ENCODE peak calls at places on chromosomes 2 and 18, in ten cellular contexts. O is activated naive CD8-positive, alpha-beta T cell treated with anti-CD3 and anti-CD28 coated beads, Interleukin-2, amount 10 ng/mL, durations not matched to agents 7 days and 5 days; A is ureter; M is brain microvascular endothelial cell; Y is M059J; K is esophagus muscularis mucosa; R is NCI-H1417; B is mesenchymal stem cell; X is CD4-positive, alpha-beta T cell; C is endodermal cell. T is an unnamed sample.

GRCh38 chr2:44168684-44169154 is at the start of gene PPM1B:
- DNase-seq in O (peak; percentile 97), A (no peak), M (no peak), Y (no peak), K (no peak), R (no peak), B (no peak), X (peak; percentile 99), C (no peak), T (peak; percentile 98)

GRCh38 chr2:16973586-16974274 is 308.1 kb upstream of the CYRIA start:
- DNase-seq in O (no peak), A (no peak), M (peak; percentile 51), Y (peak; percentile 15), K (no peak), R (no peak), B (peak; percentile 8), X (no peak), C (no peak), T (no peak)

GRCh38 chr2:76197842-76198448 is 487.2 kb upstream of the GCFC2 start:
- DNase-seq in O (no peak), A (peak; percentile 69), M (peak; percentile 63), Y (peak; percentile 33), K (no peak), R (peak; percentile 54), B (peak; percentile 77), X (no peak), C (peak; percentile 92), T (peak; percentile 6)

GRCh38 chr2:240733803-240734495 is 42.3 kb downstream of the AQP12A start:
- DNase-seq in O (no peak), A (no peak), M (no peak), Y (no peak), K (no peak), R (no peak), B (no peak), X (no peak), C (no peak), T (peak; percentile 79)

GRCh38 chr18:63427566-63427965 is 5.3 kb upstream of the VPS4B start:
- DNase-seq in O (no peak), A (peak; percentile 69), M (no peak), Y (peak; percentile 60), K (no peak), R (no peak), B (no peak), X (no peak), C (peak; percentile 60), T (no peak)

GRCh38 chr18:63848159-63848558 is 39.3 kb upstream of the SERPINB2 start:
- DNase-seq in O (no peak), A (no peak), M (peak; percentile 46), Y (peak; percentile 76), K (no peak), R (peak; percentile 72), B (peak; percentile 64), X (no peak), C (no peak), T (peak; percentile 11)

GRCh38 chr2:41934323-41935003 is 113.4 kb upstream of the PKDCC start:
- DNase-seq in O (no peak), A (no peak), M (peak; percentile 83), Y (no peak), K (no peak), R (no peak), B (peak; percentile 91), X (no peak), C (no peak), T (no peak)

GRCh38 chr2:111036042-111036441 is 84.7 kb upstream of the BCL2L11 start:
- DNase-seq in O (no peak), A (no peak), M (no peak), Y (no peak), K (peak; percentile 55), R (no peak), B (no peak), X (no peak), C (peak; percentile 24), T (no peak)

GRCh38 chr18:63192885-63193349 is 126.7 kb downstream of the BCL2 start:
- DNase-seq in O (no peak), A (no peak), M (no peak), Y (no peak), K (no peak), R (no peak), B (no peak), X (no peak), C (no peak), T (no peak)

GRCh38 chr2:217055624-217056023 is 195.8 kb upstream of the TNP1 start:
- DNase-seq in O (no peak), A (no peak), M (no peak), Y (no peak), K (no peak), R (peak; percentile 39), B (no peak), X (no peak), C (no peak), T (no peak)

GRCh38 chr2:109637749-109638570 is 23.8 kb downstream of the SOWAHC start:
- DNase-seq in O (no peak), A (no peak), M (peak; percentile 32), Y (no peak), K (no peak), R (no peak), B (peak; percentile 63), X (no peak), C (no peak), T (no peak)

GRCh38 chr2:88005776-88006175 is 10.6 kb downstream of the RNU2-63P start:
- DNase-seq in O (no peak), A (no peak), M (no peak), Y (no peak), K (no peak), R (no peak), B (no peak), X (no peak), C (no peak), T (no peak)

GRCh38 chr2:37631698-37632097 is 39.7 kb downstream of the CDC42EP3 start:
- DNase-seq in O (no peak), A (no peak), M (no peak), Y (no peak), K (no peak), R (peak; percentile 51), B (no peak), X (no peak), C (no peak), T (no peak)

GRCh38 chr2:97706708-97707345 is 6.5 kb upstream of the ZAP70 start:
- DNase-seq in O (peak; percentile 10), A (no peak), M (no peak), Y (no peak), K (no peak), R (no peak), B (no peak), X (no peak), C (peak; percentile 41), T (peak; percentile 35)

GRCh38 chr18:75209129-75209951 is at the start of gene PTGR3:
- DNase-seq in O (peak; percentile 84), A (peak; percentile 91), M (peak; percentile 57), Y (peak; percentile 87), K (peak; percentile 94), R (peak; percentile 97), B (peak; percentile 75), X (peak; percentile 65), C (peak; percentile 91), T (peak; percentile 92)

GRCh38 chr2:29747786-29748470 is 173.5 kb downstream of the ALK start:
- DNase-seq in O (no peak), A (no peak), M (peak; percentile 87), Y (peak; percentile 99), K (no peak), R (no peak), B (peak; percentile 2), X (no peak), C (no peak), T (no peak)

GRCh38 chr2:134202361-134202760 is 51.5 kb upstream of the MGAT5 start:
- DNase-seq in O (no peak), A (no peak), M (no peak), Y (peak; percentile 40), K (no peak), R (no peak), B (no peak), X (no peak), C (no peak), T (no peak)

GRCh38 chr2:102264952-102265351 is 46.4 kb upstream of the IL1RL1 start:
- DNase-seq in O (no peak), A (no peak), M (no peak), Y (no peak), K (peak; percentile 55), R (no peak), B (peak; percentile 53), X (no peak), C (no peak), T (no peak)

T was measured in H7.